ENCODE peak calls at places on chromosomes 4 and X, in five cellular contexts. E is activated T-cell treated with anti-CD3 and anti-CD28 coated beads, Interleukin-2, amount 50 U/mL, for 4 hours; M is SW480; L is adipocyte; N is stimulated activated CD4-positive, alpha-beta T cell treated with anti-CD3 and anti-CD28 coated beads, Interleukin-4, amount 100 ng/mL, for 1 hour. H is an unnamed sample.

GRCh38 chr4:165668694-165669093 is 204.3 kb upstream of the TLL1 start:
- DNase-seq in E (no peak), M (no peak), L (no peak), N (no peak), H (no peak)

GRCh38 chr4:169251291-169252235 is 19.2 kb downstream of the SH3RF1 start:
- DNase-seq in E (no peak), M (peak), L (peak), N (no peak), H (no peak)

GRCh38 chrX:49230500-49231232 is 2.5 kb downstream of the CACNA1F start:
- DNase-seq in E (peak), M (peak), L (no peak), N (peak), H (no peak)

GRCh38 chrX:100926453-100926852 is 2.3 kb downstream of the XKRX start:
- DNase-seq in E (no peak), M (no peak), L (no peak), N (no peak), H (no peak)

GRCh38 chr4:168648929-168649328 is 152.1 kb downstream of the PALLD start:
- DNase-seq in E (no peak), M (no peak), L (peak), N (no peak), H (no peak)

GRCh38 chrX:128739539-128739938 is 687.3 kb upstream of the ACTRT1 start:
- DNase-seq in E (no peak), M (no peak), L (no peak), N (no peak), H (no peak)

GRCh38 chr4:98572697-98573096 is 85.7 kb downstream of the TSPAN5 start:
- DNase-seq in E (no peak), M (no peak), L (peak), N (no peak), H (peak)

GRCh38 chr4:41880840-41881831 is 54.1 kb upstream of the TMEM33 start:
- DNase-seq in E (no peak), M (no peak), L (peak), N (no peak), H (no peak)

GRCh38 chrX:23503835-23504539 is 163.3 kb upstream of the PRDX4 start:
- DNase-seq in E (no peak), M (peak), L (peak), N (no peak), H (peak)

GRCh38 chr4:1684756-1685603 is 867 bp upstream of the FAM53A start:
- DNase-seq in E (no peak), M (no peak), L (no peak), N (no peak), H (no peak)

GRCh38 chrX:20309796-20310195 is 43.1 kb upstream of the RPS6KA3 start:
- DNase-seq in E (no peak), M (no peak), L (peak), N (no peak), H (no peak)

GRCh38 chr4:144171697-144172096 is 31.2 kb upstream of the GYPA start:
- DNase-seq in E (no peak), M (no peak), L (no peak), N (no peak), H (no peak)

GRCh38 chrX:41033299-41033698 is 51.9 kb upstream of the USP9X start:
- DNase-seq in E (no peak), M (no peak), L (no peak), N (no peak), H (no peak)

GRCh38 chrX:111869639-111870034 is 6.3 kb upstream of the TRPC5OS start:
- DNase-seq in E (no peak), M (peak), L (peak), N (no peak), H (peak)